ENCODE peak calls at places on chromosomes 3 and 15, in four cellular contexts. One of them, this sample, is unnamed.

GRCh38 chr15:25247418-25248030 is 191.3 kb downstream of the UBE3A start:
- DNase-seq in KG1: no peak
- DNase-seq in GM13977: no peak
- DNase-seq in dorsolateral prefrontal cortex: no peak
- DNase-seq in this sample: no peak

GRCh38 chr3:15064299-15064834 is 748 bp downstream of the MRPS25 start:
- DNase-seq in KG1: no peak
- DNase-seq in GM13977: peak; percentile 47
- DNase-seq in dorsolateral prefrontal cortex: no peak
- DNase-seq in this sample: no peak

GRCh38 chr3:39361252-39361927 is 21.8 kb upstream of the SLC25A38 start:
- DNase-seq in KG1: peak; percentile 26
- DNase-seq in GM13977: no peak
- DNase-seq in dorsolateral prefrontal cortex: no peak
- DNase-seq in this sample: no peak

GRCh38 chr15:69253156-69253555 is 45.6 kb upstream of the PAQR5 start:
- DNase-seq in KG1: no peak
- DNase-seq in GM13977: no peak
- DNase-seq in dorsolateral prefrontal cortex: peak; percentile 71
- DNase-seq in this sample: no peak

GRCh38 chr3:134040066-134040465 is 10.3 kb upstream of the SLCO2A1 start:
- DNase-seq in KG1: no peak
- DNase-seq in GM13977: no peak
- DNase-seq in dorsolateral prefrontal cortex: no peak
- DNase-seq in this sample: no peak

GRCh38 chr3:87173071-87173470 is 54.0 kb upstream of the CHMP2B start:
- DNase-seq in KG1: no peak
- DNase-seq in GM13977: no peak
- DNase-seq in dorsolateral prefrontal cortex: no peak
- DNase-seq in this sample: no peak

GRCh38 chr3:177300039-177300833 is 103.0 kb upstream of the TBL1XR1 start:
- DNase-seq in KG1: no peak
- DNase-seq in GM13977: no peak
- DNase-seq in dorsolateral prefrontal cortex: no peak
- DNase-seq in this sample: no peak

GRCh38 chr15:59300618-59301139 is 72.0 kb downstream of the MYO1E start:
- DNase-seq in KG1: no peak
- DNase-seq in GM13977: no peak
- DNase-seq in dorsolateral prefrontal cortex: no peak
- DNase-seq in this sample: no peak

GRCh38 chr3:113628316-113628715 is 68.1 kb downstream of the USF3 start:
- DNase-seq in KG1: no peak
- DNase-seq in GM13977: no peak
- DNase-seq in dorsolateral prefrontal cortex: no peak
- DNase-seq in this sample: no peak

GRCh38 chr3:42143440-42143839 is 52.3 kb downstream of the TRAK1 start:
- DNase-seq in KG1: no peak
- DNase-seq in GM13977: no peak
- DNase-seq in dorsolateral prefrontal cortex: no peak
- DNase-seq in this sample: no peak

GRCh38 chr3:72567474-72567873 is 280.8 kb downstream of the SHQ1 start:
- DNase-seq in KG1: no peak
- DNase-seq in GM13977: no peak
- DNase-seq in dorsolateral prefrontal cortex: no peak
- DNase-seq in this sample: no peak

GRCh38 chr3:43632269-43632733 is 10.5 kb upstream of the ANO10 start:
- DNase-seq in KG1: no peak
- DNase-seq in GM13977: no peak
- DNase-seq in dorsolateral prefrontal cortex: no peak
- DNase-seq in this sample: no peak

GRCh38 chr3:139101396-139101795 is 56.7 kb upstream of the PRR23C start:
- DNase-seq in KG1: no peak
- DNase-seq in GM13977: no peak
- DNase-seq in dorsolateral prefrontal cortex: no peak
- DNase-seq in this sample: no peak

GRCh38 chr15:77510066-77511044 is 89.7 kb downstream of the HMG20A start:
- DNase-seq in KG1: no peak
- DNase-seq in GM13977: no peak
- DNase-seq in dorsolateral prefrontal cortex: no peak
- DNase-seq in this sample: no peak

GRCh38 chr3:188729422-188729821 is 442.3 kb upstream of the TPRG1 start:
- DNase-seq in KG1: no peak
- DNase-seq in GM13977: no peak
- DNase-seq in dorsolateral prefrontal cortex: no peak
- DNase-seq in this sample: no peak

GRCh38 chr15:82950746-82951370 is 1.7 kb downstream of the HOMER2 start:
- DNase-seq in KG1: no peak
- DNase-seq in GM13977: peak; percentile 75
- DNase-seq in dorsolateral prefrontal cortex: no peak
- DNase-seq in this sample: peak; percentile 48

This sample was measured in GM12891.